ENCODE peak calls at places on chromosome 16, in four cellular contexts. F is adrenal gland, Y is AG10803, V is mucosa of gallbladder. L is an unnamed sample.

GRCh38 chr16:10945065-10945787 is 862 bp downstream of the CLEC16A start:
- DNase-seq in F (no peak), Y (no peak), V (no peak), L (no peak)

GRCh38 chr16:84848991-84849634 is 29.3 kb downstream of the CRISPLD2 start:
- DNase-seq in F (no peak), Y (no peak), V (no peak), L (no peak)

GRCh38 chr16:73171380-73171779 is 123.5 kb upstream of the ZFHX3 start:
- DNase-seq in F (no peak), Y (no peak), V (no peak), L (no peak)

GRCh38 chr16:76390476-76390875 is 113.3 kb downstream of the CNTNAP4 start:
- DNase-seq in F (no peak), Y (no peak), V (no peak), L (no peak)

GRCh38 chr16:75203106-75203505 is 3.9 kb downstream of the CTRB2 start:
- DNase-seq in F (no peak), Y (no peak), V (no peak), L (no peak)

GRCh38 chr16:78973041-78973440 is 627.5 kb downstream of the MAF start:
- DNase-seq in F (no peak), Y (no peak), V (no peak), L (no peak)

GRCh38 chr16:56583351-56583910 is 5.9 kb upstream of the MT3 start:
- DNase-seq in F (no peak), Y (no peak), V (no peak), L (no peak)

GRCh38 chr16:1793578-1794220 is at the start of gene IGFALS:
- DNase-seq in F (no peak), Y (no peak), V (no peak), L (no peak)

GRCh38 chr16:50208460-50208931 is 55.4 kb downstream of the TENT4B start:
- DNase-seq in F (no peak), Y (peak), V (no peak), L (no peak)

GRCh38 chr16:1054660-1055556 is 17.6 kb upstream of the SSTR5 start:
- DNase-seq in F (peak), Y (peak), V (peak), L (peak)

GRCh38 chr16:34078697-34079096 is 619.3 kb downstream of the TP53TG3F start:
- DNase-seq in F (no peak), Y (peak), V (no peak), L (no peak)

GRCh38 chr16:2898831-2899563 is 12.7 kb upstream of the FLYWCH1 start:
- DNase-seq in F (no peak), Y (no peak), V (no peak), L (no peak)

GRCh38 chr16:80924372-80924978 is 82.2 kb downstream of the CMC2 start:
- DNase-seq in F (peak), Y (peak), V (peak), L (peak)